ENCODE peak calls at places on chromosomes 6 and 20, in seven cellular contexts. E is A549, F is cardiac muscle cell, R is GM23248, C is neural progenitor cell, D is heart right ventricle, G is heart left ventricle. N is an unnamed sample. For H3K9me3 and H3K4me1, the result is how much of the 10 kb centered on the place peaks cover.

GRCh38 chr6:139650941-139651340 is 276.5 kb upstream of the CITED2 start:
- DNase-seq in E (no peak), F (no peak), R (no peak), C (no peak), D (no peak), G (no peak), N (no peak)

GRCh38 chr6:48535569-48535968 is 424.6 kb upstream of the PTCHD4 start:
- DNase-seq in E (no peak), F (no peak), R (no peak), C (peak), D (no peak), G (no peak), N (no peak)

GRCh38 chr20:48421547-48421946 is 406.3 kb downstream of the PREX1 start:
- DNase-seq in E (no peak), F (no peak), R (no peak), C (no peak), D (no peak), G (no peak), N (no peak)

GRCh38 chr6:125746731-125747588 is 2.5 kb upstream of the HEY2 start:
- DNase-seq in E (no peak), F (peak), R (peak), C (peak), D (peak), G (peak), N (peak)

GRCh38 chr6:100078509-100078908 is 84.5 kb upstream of the MCHR2 start:
- DNase-seq in E (no peak), F (peak), R (peak), C (peak), D (no peak), G (no peak), N (no peak)

GRCh38 chr6:166615059-166615770 is 11.8 kb downstream of the RPS6KA2 start:
- DNase-seq in E (no peak), F (no peak), R (peak), C (no peak), D (no peak), G (no peak), N (no peak)

GRCh38 chr6:91082311-91082803 is 495.5 kb upstream of the MAP3K7 start:
- DNase-seq in E (no peak), F (no peak), R (no peak), C (peak), D (no peak), G (no peak), N (no peak)

GRCh38 chr6:118485601-118486550 is 62.2 kb upstream of the PLN start:
- DNase-seq in E (no peak), F (no peak), R (peak), C (no peak), D (no peak), G (no peak), N (no peak)

GRCh38 chr20:8095648-8096572 is 36.2 kb upstream of the PLCB1 start:
- DNase-seq in E (no peak), F (no peak), R (peak), C (no peak), D (no peak), G (no peak), N (no peak)

GRCh38 chr6:37860226-37860839 is 40.8 kb downstream of the ZFAND3 start:
- DNase-seq in E (peak), F (peak), R (peak), C (peak), D (peak), G (no peak), N (no peak)

GRCh38 chr6:108627692-108628565 is 67.2 kb downstream of the FOXO3 start:
- DNase-seq in E (no peak), F (no peak), R (peak), C (no peak), D (no peak), G (no peak), N (no peak)

GRCh38 chr6:21538186-21538798 is 55.3 kb upstream of the SOX4 start:
- DNase-seq in E (no peak), F (no peak), R (peak), C (no peak), D (no peak), G (no peak), N (no peak)

GRCh38 chr6:88232753-88233152 is 66.6 kb upstream of the CNR1 start:
- DNase-seq in E (no peak), F (no peak), R (no peak), C (no peak), D (no peak), G (no peak), N (no peak)
- H3K9me3 ChIP-seq in E (under half), F (under half), R (under half), C (under half), D (under half), G (under half), N (under half)

DNA sequence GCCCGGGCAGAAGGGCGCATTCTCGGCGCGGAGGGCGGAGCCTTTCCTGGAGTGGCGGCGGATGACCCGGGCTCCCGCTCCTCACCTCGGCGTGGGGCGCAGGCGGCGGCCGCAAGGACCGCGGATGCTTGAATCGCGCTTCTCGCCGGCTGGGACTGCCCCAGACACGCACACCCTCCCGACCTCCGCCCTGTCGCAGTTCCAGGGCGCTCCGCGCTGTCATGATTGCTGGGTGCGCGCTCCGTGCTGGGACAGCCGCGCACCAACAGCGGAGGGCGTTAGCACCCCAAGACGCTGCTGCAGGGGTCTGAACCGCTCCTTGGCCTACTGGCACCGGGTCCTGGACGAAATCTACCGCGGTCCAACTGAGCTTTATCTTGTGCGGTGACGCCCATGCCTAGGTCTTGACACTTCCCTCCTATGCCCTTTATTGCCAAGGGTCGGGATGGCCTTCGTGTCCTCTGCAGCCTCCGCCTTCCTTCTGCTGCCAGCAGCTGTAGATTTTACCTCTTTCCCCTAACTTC is 43.3 kb downstream of the IRAK1BP1 start:
- DNase-seq in E (no peak), F (peak), R (peak), C (peak), D (peak), G (peak), N (peak)
- H3K4me3 ChIP-seq in E (no peak), F (peak), R (peak), C (peak), D (peak), G (peak), N (peak)

DNA sequence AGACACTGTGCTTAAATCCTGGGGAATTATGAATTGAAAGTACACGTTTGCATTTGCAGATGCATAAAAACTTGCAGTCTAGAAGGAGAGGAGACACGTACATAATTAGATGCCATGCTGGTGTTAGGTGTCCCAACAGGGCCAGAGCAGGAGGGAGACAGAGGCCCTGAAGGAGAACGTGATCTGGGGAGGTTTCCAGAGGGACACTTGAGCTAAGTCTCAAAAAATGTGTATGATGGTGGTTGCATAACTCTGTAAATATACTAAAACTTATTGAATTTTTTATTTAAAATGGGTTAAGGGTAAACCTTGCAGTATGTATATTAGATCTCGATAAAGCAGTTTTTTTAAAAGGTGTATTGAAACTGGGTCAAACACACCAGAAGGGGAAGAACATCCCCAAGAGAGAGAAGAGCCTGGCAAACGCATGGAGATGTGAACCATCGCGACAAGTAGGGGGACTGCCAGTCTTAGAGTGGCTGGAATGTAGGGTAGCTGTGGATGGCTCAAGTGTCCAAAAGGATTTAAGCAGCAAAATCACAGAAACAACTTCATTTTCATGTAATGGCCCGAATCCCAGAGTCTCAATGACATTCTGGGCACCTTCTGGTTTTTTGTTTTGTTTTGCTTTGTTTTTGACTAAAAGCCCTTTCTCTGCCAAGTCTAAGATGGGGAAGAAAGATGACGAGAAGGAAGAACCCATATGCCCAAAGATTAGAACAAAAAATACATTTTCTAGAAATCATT is 15.3 kb downstream of the TRAF3IP2 start:
- DNase-seq in E (no peak), F (no peak), R (peak), C (no peak), D (no peak), G (no peak), N (no peak)
- H3K4me1 ChIP-seq in E (half or more), F (under half), R (half or more), C (under half), D (half or more), G (under half), N (under half)

GRCh38 chr6:46748940-46749503 is 2.3 kb downstream of the ANKRD66 start:
- DNase-seq in E (no peak), F (no peak), R (no peak), C (no peak), D (no peak), G (no peak), N (no peak)
- H3K9me3 ChIP-seq in E (under half), F (under half), R (under half), C (under half), D (under half), G (under half), N (under half)

GRCh38 chr6:112851141-112851540 is 504.0 kb downstream of the RFPL4B start:
- DNase-seq in E (no peak), F (no peak), R (no peak), C (no peak), D (no peak), G (no peak), N (no peak)

GRCh38 chr6:112842338-112842700 is 495.2 kb downstream of the RFPL4B start:
- DNase-seq in E (no peak), F (no peak), R (no peak), C (no peak), D (no peak), G (no peak), N (no peak)

GRCh38 chr6:112841553-112842337 is 494.6 kb downstream of the RFPL4B start:
- DNase-seq in E (no peak), F (no peak), R (no peak), C (no peak), D (no peak), G (no peak), N (no peak)

GRCh38 chr6:112846711-112847110 is 499.6 kb downstream of the RFPL4B start:
- DNase-seq in E (no peak), F (no peak), R (no peak), C (no peak), D (peak), G (no peak), N (no peak)
- H3K4me3 ChIP-seq in E (no peak), F (no peak), R (no peak), C (no peak), D (no peak), G (no peak), N (no peak)

GRCh38 chr20:62906647-62907375 is 19.5 kb downstream of the DIDO1 start:
- DNase-seq in E (no peak), F (no peak), R (no peak), C (no peak), D (no peak), G (no peak), N (no peak)

GRCh38 chr20:62905536-62906117 is 20.7 kb downstream of the DIDO1 start:
- DNase-seq in E (no peak), F (no peak), R (no peak), C (no peak), D (no peak), G (no peak), N (no peak)

GRCh38 chr20:62907377-62908317 is 18.7 kb downstream of the DIDO1 start:
- DNase-seq in E (no peak), F (peak), R (peak), C (peak), D (no peak), G (no peak), N (no peak)

GRCh38 chr20:62908971-62909791 is 17.1 kb downstream of the DIDO1 start:
- DNase-seq in E (no peak), F (no peak), R (no peak), C (no peak), D (no peak), G (no peak), N (no peak)

DNA sequence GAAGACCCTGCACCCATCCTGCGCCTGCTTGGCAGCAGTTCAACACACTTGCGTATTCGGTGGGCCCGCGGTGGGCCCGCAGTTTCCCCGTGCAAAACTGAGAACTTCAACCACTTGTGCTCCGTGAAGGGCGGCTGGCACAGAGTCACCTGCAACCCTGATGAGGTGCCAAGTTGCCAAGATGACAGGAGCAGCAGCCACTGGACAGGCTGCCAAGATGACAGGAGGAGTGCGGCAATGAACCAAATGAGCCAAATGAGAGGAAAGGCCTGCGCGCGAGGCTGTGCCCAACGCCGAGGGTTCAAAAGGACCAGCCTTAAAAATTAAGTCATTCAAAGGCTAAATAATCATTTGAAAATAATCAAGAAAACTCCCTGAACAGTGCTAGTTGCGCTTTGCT is 20.1 kb downstream of the DIDO1 start:
- DNase-seq in E (no peak), F (no peak), R (no peak), C (no peak), D (peak), G (no peak), N (no peak)
- H3K4me1 ChIP-seq in E (under half), F (under half), R (under half), C (under half), D (under half), G (under half), N (under half)

DNA sequence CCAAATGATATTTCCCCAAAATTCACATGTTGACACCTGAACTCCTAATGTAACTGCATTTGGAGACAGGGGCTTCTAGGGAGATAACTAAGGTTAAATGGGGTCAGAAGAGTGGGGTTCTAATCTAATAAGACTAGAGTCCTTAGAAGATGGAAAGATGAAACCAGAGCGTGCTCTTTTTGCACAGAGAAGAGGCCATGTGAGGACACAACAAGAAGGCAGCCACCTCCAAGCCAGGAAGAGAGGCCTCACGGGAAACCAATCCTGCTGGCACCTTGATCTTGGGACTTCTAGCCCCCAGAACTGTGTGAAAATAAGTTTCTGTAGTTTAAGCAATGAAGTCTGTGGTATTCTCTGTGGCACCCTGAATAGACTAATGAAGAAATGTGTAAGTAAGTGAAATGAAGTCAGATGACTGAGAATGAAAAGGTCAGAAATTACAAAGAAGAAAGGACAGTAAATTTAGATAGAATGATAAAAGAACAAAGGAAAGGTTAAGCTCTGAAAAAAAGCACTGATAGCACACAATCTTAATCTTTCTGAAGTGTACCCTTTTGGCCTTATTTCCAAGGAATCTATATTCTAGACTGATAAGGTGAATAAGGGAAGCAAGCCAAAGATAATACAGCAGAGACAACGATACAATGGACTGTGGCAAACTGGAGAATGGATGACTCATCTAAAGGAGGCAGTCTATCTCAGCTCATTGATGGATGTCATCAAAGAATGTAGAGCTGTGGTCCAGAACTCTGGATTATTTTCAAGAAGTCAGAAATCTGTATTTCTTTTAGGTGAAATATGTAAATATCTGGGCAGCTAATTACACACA is 110.4 kb downstream of the MYB start:
- DNase-seq in E (no peak), F (no peak), R (peak), C (no peak), D (no peak), G (no peak), N (no peak)
- H3K9me3 ChIP-seq in E (under half), F (under half), R (under half), C (under half), D (under half), G (under half), N (under half)

DNA sequence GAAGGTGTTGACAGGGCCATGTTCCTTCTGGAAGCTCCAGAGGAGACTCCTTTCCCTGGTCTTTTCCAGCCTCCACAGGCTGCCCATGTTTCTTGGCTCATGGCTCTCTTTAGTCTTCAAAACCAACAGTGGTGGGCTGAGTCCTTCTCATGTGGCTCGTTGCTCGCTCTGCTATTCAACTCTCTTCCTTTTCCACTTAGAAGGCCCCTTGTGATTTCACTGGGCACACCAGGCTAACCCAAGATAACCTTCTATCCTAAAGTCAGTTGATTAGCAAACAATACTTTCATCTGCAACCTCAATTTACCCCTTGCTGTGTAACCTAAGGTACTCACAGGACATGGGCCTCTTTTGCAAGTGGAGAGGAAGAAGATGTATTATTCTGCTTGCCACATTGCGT is 79.6 kb downstream of the UTRN start:
- DNase-seq in E (no peak), F (no peak), R (no peak), C (no peak), D (no peak), G (no peak), N (no peak)
- H3K4me3 ChIP-seq in E (no peak), F (no peak), R (no peak), C (no peak), D (no peak), G (no peak), N (peak)